ENCODE peak calls at places on chromosomes 12 and 14, in ten cellular contexts. G is CD8-positive, alpha-beta memory T cell; Z is A549; H is mesendoderm; N is IMR-90; A is AG04450; J is uterus; Q is endodermal cell; F is CD8-positive, alpha-beta T cell; W is tibial artery. C is an unnamed sample.

GRCh38 chr12:53481957-53482586 is 17.2 kb downstream of the MAP3K12 start:
- DNase-seq in G (no peak), N (no peak), H (peak; percentile 89), Q (peak; percentile 85), J (no peak), W (no peak), Z (peak; percentile 62), F (no peak), A (no peak), C (peak; percentile 56)

GRCh38 chr12:122058750-122059149 is 19.8 kb upstream of the MLXIP start:
- DNase-seq in W (no peak), A (no peak), F (no peak), Z (no peak), J (no peak), N (no peak), H (no peak), Q (no peak), G (no peak), C (no peak)

GRCh38 chr12:28290262-28290661 is 100.0 kb downstream of the CCDC91 start:
- DNase-seq in W (no peak), F (no peak), Z (peak; percentile 3), J (no peak), Q (no peak), N (no peak), A (no peak), H (no peak), G (no peak), C (no peak)

GRCh38 chr14:103091883-103092222 is 2.7 kb upstream of the EXOC3L4 start:
- DNase-seq in A (no peak), W (no peak), F (no peak), N (no peak), H (no peak), Q (no peak), J (no peak), Z (no peak), G (no peak), C (no peak)

GRCh38 chr12:120367252-120367923 is 1.6 kb downstream of the MSI1 start:
- DNase-seq in H (peak; percentile 85), W (no peak), Z (peak; percentile 52), F (no peak), Q (peak; percentile 87), G (no peak), A (no peak), J (no peak), N (no peak), C (no peak)

GRCh38 chr14:77303417-77304156 is 17.1 kb downstream of the POMT2 start:
- DNase-seq in W (no peak), Z (peak; percentile 93), F (no peak), N (peak; percentile 97), A (peak; percentile 77), Q (no peak), J (no peak), H (peak; percentile 86), G (no peak), C (no peak)

GRCh38 chr12:47216150-47216677 is 136.5 kb upstream of the AMIGO2 start:
- DNase-seq in Z (no peak), W (no peak), N (no peak), A (no peak), G (peak; percentile 64), H (no peak), J (no peak), F (peak; percentile 63), Q (no peak), C (no peak)

GRCh38 chr14:100620437-100621100 is 33.4 kb upstream of the BEGAIN start:
- DNase-seq in G (no peak), A (no peak), Q (peak; percentile 23), N (no peak), Z (no peak), F (no peak), H (no peak), J (peak; percentile 12), W (peak; percentile 42), C (peak; percentile 35)

GRCh38 chr14:25006961-25007795 is 42.8 kb downstream of the STXBP6 start:
- DNase-seq in H (peak; percentile 31), Z (peak; percentile 72), W (no peak), N (peak; percentile 95), J (no peak), Q (no peak), A (peak; percentile 8), G (no peak), F (no peak), C (no peak)

GRCh38 chr14:98444077-98444476 is 827.9 kb downstream of the BCL11B start:
- DNase-seq in N (no peak), F (peak; percentile 35), H (no peak), J (no peak), Q (no peak), Z (no peak), G (peak; percentile 4), W (no peak), A (no peak), C (no peak)

GRCh38 chr12:54648265-54648664 is at the start of gene DCD:
- DNase-seq in W (no peak), Z (no peak), J (no peak), H (no peak), G (no peak), Q (no peak), A (no peak), F (no peak), N (no peak), C (no peak)

GRCh38 chr14:22556990-22557623 is 31.9 kb downstream of the DAD1 start:
- DNase-seq in F (peak; percentile 91), W (peak; percentile 91), Z (peak; percentile 77), N (peak; percentile 64), A (peak; percentile 33), J (peak; percentile 82), G (peak; percentile 84), Q (peak; percentile 95), H (peak; percentile 89), C (peak; percentile 95)
- H3K27ac ChIP-seq in F (peak overlapping the region; percentile 86), W (peak overlapping the region; percentile 69), Z (peak overlapping the region; percentile 81), N (peak overlapping the region; percentile 86), A (peak overlapping the region; percentile 57), J (peak overlapping the region; percentile 77), G (peak overlapping the region; percentile 92), Q (no peak overlapping the region), H (no peak overlapping the region), C (no peak overlapping the region)

GRCh38 chr14:94059998-94060397 is 21.0 kb downstream of the DDX24 start:
- DNase-seq in W (no peak), H (no peak), G (no peak), A (no peak), N (no peak), F (no peak), Q (no peak), J (no peak), Z (no peak), C (no peak)
- H3K27ac ChIP-seq in W (no peak overlapping the region), H (no peak overlapping the region), G (no peak overlapping the region), A (no peak overlapping the region), N (no peak overlapping the region), F (no peak overlapping the region), Q (no peak overlapping the region), J (no peak overlapping the region), Z (no peak overlapping the region), C (no peak overlapping the region)

DNA sequence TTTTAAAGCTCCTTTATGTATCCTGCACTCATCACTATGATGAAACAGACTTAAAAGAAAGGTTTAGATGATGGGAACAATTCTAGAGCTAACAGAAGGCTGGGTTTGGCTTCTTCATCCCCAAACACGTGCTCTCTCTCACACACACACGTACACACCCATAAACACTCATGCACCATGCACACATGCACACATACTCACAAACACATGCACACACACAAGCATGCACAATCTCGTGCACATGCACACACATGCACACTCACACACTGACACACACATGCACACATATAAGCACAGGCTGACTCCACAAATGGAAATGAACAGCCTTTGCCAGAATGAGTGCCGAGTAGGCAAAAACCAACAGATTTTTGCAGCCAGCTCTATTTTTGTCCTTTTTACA is 1571.6 kb downstream of the AACS start:
- DNase-seq in F (no peak), H (no peak), N (no peak), W (no peak), A (no peak), G (no peak), J (no peak), Q (no peak), Z (no peak), C (no peak)
- H3K27ac ChIP-seq in F (no peak overlapping the region), H (no peak overlapping the region), N (no peak overlapping the region), W (no peak overlapping the region), A (no peak overlapping the region), G (no peak overlapping the region), J (no peak overlapping the region), Q (no peak overlapping the region), Z (no peak overlapping the region), C (no peak overlapping the region)

GRCh38 chr12:22978962-22979361 is 354.0 kb downstream of the ETNK1 start:
- DNase-seq in N (peak; percentile 95), A (peak; percentile 80), Z (no peak), W (no peak), Q (no peak), G (no peak), H (no peak), F (no peak), J (no peak), C (no peak)
- H3K27ac ChIP-seq in N (no peak overlapping the region), A (no peak overlapping the region), Z (no peak overlapping the region), W (no peak overlapping the region), Q (no peak overlapping the region), G (no peak overlapping the region), H (no peak overlapping the region), F (no peak overlapping the region), J (no peak overlapping the region), C (no peak overlapping the region)

DNA sequence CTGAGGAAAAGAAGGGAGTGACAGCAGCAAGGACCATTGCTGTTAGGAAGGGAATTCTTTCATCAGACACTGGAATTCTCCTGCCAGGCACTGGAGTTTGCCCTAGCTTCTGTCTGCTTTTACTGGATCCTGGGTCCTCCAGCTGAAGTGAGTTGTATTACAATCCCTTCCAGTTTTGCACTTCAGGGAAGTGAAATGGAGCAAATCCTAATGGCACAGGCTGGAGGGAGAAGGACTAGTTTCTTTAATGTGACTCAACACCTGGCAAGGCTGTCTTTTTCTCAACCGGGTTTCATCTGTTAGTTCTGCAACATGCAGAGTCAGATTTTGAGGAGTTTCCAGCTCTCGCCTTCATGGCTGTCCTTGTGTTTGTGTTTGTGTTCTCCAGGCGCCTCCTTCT is 45.8 kb downstream of the ETV6 start:
- DNase-seq in W (no peak), H (peak; percentile 21), F (no peak), A (no peak), J (peak; percentile 39), Q (no peak), G (no peak), N (peak; percentile 58), Z (no peak), C (no peak)
- H3K27ac ChIP-seq in W (peak overlapping the region; percentile 76), H (no peak overlapping the region), F (no peak overlapping the region), A (no peak overlapping the region), J (no peak overlapping the region), Q (no peak overlapping the region), G (no peak overlapping the region), N (no peak overlapping the region), Z (no peak overlapping the region), C (no peak overlapping the region)